ENCODE peak calls at places on chromosomes 4 and X, in six cellular contexts. One of them, this sample, is unnamed.

GRCh38 chr4:6568689-6569332 is 6.2 kb upstream of the MAN2B2 start:
- DNase-seq in upper lobe of right lung: no peak
- DNase-seq in GM23248: peak; percentile 70
- DNase-seq in HL-60: no peak
- DNase-seq in mammary epithelial cell: peak; percentile 74
- DNase-seq in PC-3: peak; percentile 76
- DNase-seq in this sample: no peak

GRCh38 chr4:48902266-48902665 is 4.3 kb downstream of the OCIAD2 start:
- DNase-seq in upper lobe of right lung: no peak
- DNase-seq in GM23248: peak; percentile 35
- DNase-seq in HL-60: no peak
- DNase-seq in mammary epithelial cell: peak; percentile 48
- DNase-seq in PC-3: peak; percentile 18
- DNase-seq in this sample: no peak

GRCh38 chrX:30144971-30145731 is 70.2 kb upstream of the MAGEB2 start:
- DNase-seq in upper lobe of right lung: no peak
- DNase-seq in GM23248: no peak
- DNase-seq in HL-60: no peak
- DNase-seq in mammary epithelial cell: no peak
- DNase-seq in PC-3: no peak
- DNase-seq in this sample: no peak

GRCh38 chrX:74325130-74326059 is 21.4 kb downstream of the ZCCHC13 start:
- DNase-seq in upper lobe of right lung: no peak
- DNase-seq in GM23248: no peak
- DNase-seq in HL-60: no peak
- DNase-seq in mammary epithelial cell: no peak
- DNase-seq in PC-3: no peak
- DNase-seq in this sample: no peak

GRCh38 chrX:153582896-153583295 is 16.0 kb downstream of the CCNQ start:
- DNase-seq in upper lobe of right lung: no peak
- DNase-seq in GM23248: no peak
- DNase-seq in HL-60: no peak
- DNase-seq in mammary epithelial cell: peak; percentile 23
- DNase-seq in PC-3: no peak
- DNase-seq in this sample: peak; percentile 47

GRCh38 chr4:26197018-26197779 is 123.6 kb upstream of the RBPJ start:
- DNase-seq in upper lobe of right lung: no peak
- DNase-seq in GM23248: peak; percentile 96
- DNase-seq in HL-60: no peak
- DNase-seq in mammary epithelial cell: peak; percentile 96
- DNase-seq in PC-3: peak; percentile 96
- DNase-seq in this sample: no peak

GRCh38 chr4:173577963-173578362 is 47.9 kb upstream of the HAND2 start:
- DNase-seq in upper lobe of right lung: no peak
- DNase-seq in GM23248: no peak
- DNase-seq in HL-60: no peak
- DNase-seq in mammary epithelial cell: no peak
- DNase-seq in PC-3: no peak
- DNase-seq in this sample: no peak

GRCh38 chrX:150499240-150499639 is 69.2 kb upstream of the MTM1 start:
- DNase-seq in upper lobe of right lung: no peak
- DNase-seq in GM23248: peak; percentile 23
- DNase-seq in HL-60: no peak
- DNase-seq in mammary epithelial cell: no peak
- DNase-seq in PC-3: no peak
- DNase-seq in this sample: no peak

GRCh38 chr4:140330311-140330900 is 43.0 kb upstream of the SCOC start:
- DNase-seq in upper lobe of right lung: no peak
- DNase-seq in GM23248: peak; percentile 60
- DNase-seq in HL-60: no peak
- DNase-seq in mammary epithelial cell: peak; percentile 17
- DNase-seq in PC-3: peak; percentile 61
- DNase-seq in this sample: no peak

GRCh38 chr4:175891863-175892262 is 79.8 kb upstream of the GPM6A start:
- DNase-seq in upper lobe of right lung: no peak
- DNase-seq in GM23248: peak; percentile 50
- DNase-seq in HL-60: no peak
- DNase-seq in mammary epithelial cell: peak; percentile 2
- DNase-seq in PC-3: peak; percentile 67
- DNase-seq in this sample: no peak

GRCh38 chr4:118760493-118760892 is 75.3 kb downstream of the METTL14 start:
- DNase-seq in upper lobe of right lung: no peak
- DNase-seq in GM23248: no peak
- DNase-seq in HL-60: no peak
- DNase-seq in mammary epithelial cell: no peak
- DNase-seq in PC-3: no peak
- DNase-seq in this sample: no peak

GRCh38 chr4:7942019-7942556 is 2.4 kb upstream of the AFAP1 start:
- DNase-seq in upper lobe of right lung: no peak
- DNase-seq in GM23248: no peak
- DNase-seq in HL-60: no peak
- DNase-seq in mammary epithelial cell: no peak
- DNase-seq in PC-3: no peak
- DNase-seq in this sample: no peak

GRCh38 chr4:96767815-96768480 is 928.1 kb downstream of the PDHA2 start:
- DNase-seq in upper lobe of right lung: no peak
- DNase-seq in GM23248: no peak
- DNase-seq in HL-60: no peak
- DNase-seq in mammary epithelial cell: no peak
- DNase-seq in PC-3: peak; percentile 47
- DNase-seq in this sample: no peak

GRCh38 chrX:128928636-128929035 is 594.7 kb downstream of the SMARCA1 start:
- DNase-seq in upper lobe of right lung: no peak
- DNase-seq in GM23248: no peak
- DNase-seq in HL-60: no peak
- DNase-seq in mammary epithelial cell: no peak
- DNase-seq in PC-3: no peak
- DNase-seq in this sample: no peak

GRCh38 chr4:151664289-151664688 is 96.5 kb downstream of the GATB start:
- DNase-seq in upper lobe of right lung: no peak
- DNase-seq in GM23248: no peak
- DNase-seq in HL-60: no peak
- DNase-seq in mammary epithelial cell: no peak
- DNase-seq in PC-3: no peak
- DNase-seq in this sample: no peak

GRCh38 chrX:23704673-23705206 is 37.4 kb downstream of the PRDX4 start:
- DNase-seq in upper lobe of right lung: no peak
- DNase-seq in GM23248: no peak
- DNase-seq in HL-60: no peak
- DNase-seq in mammary epithelial cell: no peak
- DNase-seq in PC-3: no peak
- DNase-seq in this sample: no peak

GRCh38 chr4:4859010-4859798 is at the start of gene MSX1:
- DNase-seq in upper lobe of right lung: peak; percentile 91
- DNase-seq in GM23248: peak; percentile 96
- DNase-seq in HL-60: peak; percentile 12
- DNase-seq in mammary epithelial cell: peak; percentile 82
- DNase-seq in PC-3: peak; percentile 75
- DNase-seq in this sample: peak; percentile 83

GRCh38 chrX:109440475-109440874 is 41.4 kb downstream of the GUCY2F start:
- DNase-seq in upper lobe of right lung: no peak
- DNase-seq in GM23248: no peak
- DNase-seq in HL-60: peak; percentile 28
- DNase-seq in mammary epithelial cell: no peak
- DNase-seq in PC-3: no peak
- DNase-seq in this sample: no peak

GRCh38 chrX:645024-645376 is 14.4 kb downstream of the SHOX start:
- DNase-seq in upper lobe of right lung: no peak
- DNase-seq in GM23248: no peak
- DNase-seq in HL-60: no peak
- DNase-seq in mammary epithelial cell: no peak
- DNase-seq in PC-3: no peak
- DNase-seq in this sample: no peak

GRCh38 chrX:11254417-11255109 is 38.6 kb upstream of the AMELX start:
- DNase-seq in upper lobe of right lung: no peak
- DNase-seq in GM23248: no peak
- DNase-seq in HL-60: no peak
- DNase-seq in mammary epithelial cell: no peak
- DNase-seq in PC-3: no peak
- DNase-seq in this sample: no peak

GRCh38 chrX:137999542-137999941 is 433.6 kb downstream of the ZIC3 start:
- DNase-seq in upper lobe of right lung: no peak
- DNase-seq in GM23248: no peak
- DNase-seq in HL-60: no peak
- DNase-seq in mammary epithelial cell: no peak
- DNase-seq in PC-3: no peak
- DNase-seq in this sample: no peak

GRCh38 chr4:114598191-114599121 is at the start of gene UGT8:
- DNase-seq in upper lobe of right lung: peak; percentile 85
- DNase-seq in GM23248: peak; percentile 44
- DNase-seq in HL-60: no peak
- DNase-seq in mammary epithelial cell: peak; percentile 32
- DNase-seq in PC-3: peak; percentile 34
- DNase-seq in this sample: peak; percentile 61

GRCh38 chr4:114599231-114600065 is 841 bp downstream of the UGT8 start:
- DNase-seq in upper lobe of right lung: peak; percentile 68
- DNase-seq in GM23248: peak; percentile 8
- DNase-seq in HL-60: no peak
- DNase-seq in mammary epithelial cell: peak; percentile 6
- DNase-seq in PC-3: no peak
- DNase-seq in this sample: peak; percentile 33

GRCh38 chr4:114600066-114600552 is 1.5 kb downstream of the UGT8 start:
- DNase-seq in upper lobe of right lung: no peak
- DNase-seq in GM23248: no peak
- DNase-seq in HL-60: no peak
- DNase-seq in mammary epithelial cell: no peak
- DNase-seq in PC-3: peak; percentile 9
- DNase-seq in this sample: no peak

GRCh38 chr4:114595207-114595606 is 3.4 kb upstream of the UGT8 start:
- DNase-seq in upper lobe of right lung: no peak
- DNase-seq in GM23248: no peak
- DNase-seq in HL-60: no peak
- DNase-seq in mammary epithelial cell: no peak
- DNase-seq in PC-3: no peak
- DNase-seq in this sample: no peak

DNA sequence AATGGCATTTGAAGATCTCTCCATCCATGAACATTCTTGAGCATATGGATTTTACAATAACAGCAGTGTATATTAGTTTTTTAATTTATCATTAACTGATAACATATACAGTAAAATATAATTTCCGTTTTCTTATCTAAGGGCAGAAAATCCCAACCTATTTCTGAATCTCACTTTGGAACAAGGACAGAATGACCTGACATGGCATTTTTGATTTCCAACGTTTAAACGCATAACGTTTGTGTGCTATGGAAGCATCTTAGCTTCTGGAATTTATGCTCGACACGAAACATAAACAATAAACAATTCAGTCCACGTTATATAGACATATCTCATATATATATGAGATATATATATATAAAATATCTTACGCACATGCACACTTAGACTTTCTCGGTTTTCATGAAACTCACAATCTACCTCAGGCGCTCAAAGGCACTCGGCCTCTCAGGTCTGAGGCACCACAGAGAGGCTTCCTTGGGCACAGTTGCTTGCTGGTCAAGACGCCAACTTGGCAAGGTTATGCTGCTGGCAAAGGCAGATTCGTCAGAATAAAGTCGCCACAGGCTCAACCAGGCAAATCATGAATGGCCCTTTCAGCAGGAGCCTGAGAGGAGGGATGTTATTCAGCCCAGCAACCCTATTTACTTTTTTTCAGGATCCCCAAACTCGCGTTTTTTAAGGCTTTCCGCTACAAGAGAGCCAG is 1.0 kb upstream of the UGT8 start:
- DNase-seq in upper lobe of right lung: no peak
- DNase-seq in GM23248: no peak
- DNase-seq in HL-60: no peak
- DNase-seq in mammary epithelial cell: no peak
- DNase-seq in PC-3: peak; percentile 3
- DNase-seq in this sample: no peak
- H3K27ac ChIP-seq in upper lobe of right lung: no peak overlapping the region
- H3K27ac ChIP-seq in GM23248: no peak overlapping the region
- H3K27ac ChIP-seq in HL-60: no peak overlapping the region
- H3K27ac ChIP-seq in mammary epithelial cell: no peak overlapping the region
- H3K27ac ChIP-seq in PC-3: no peak overlapping the region
- H3K27ac ChIP-seq in this sample: no peak overlapping the region

DNA sequence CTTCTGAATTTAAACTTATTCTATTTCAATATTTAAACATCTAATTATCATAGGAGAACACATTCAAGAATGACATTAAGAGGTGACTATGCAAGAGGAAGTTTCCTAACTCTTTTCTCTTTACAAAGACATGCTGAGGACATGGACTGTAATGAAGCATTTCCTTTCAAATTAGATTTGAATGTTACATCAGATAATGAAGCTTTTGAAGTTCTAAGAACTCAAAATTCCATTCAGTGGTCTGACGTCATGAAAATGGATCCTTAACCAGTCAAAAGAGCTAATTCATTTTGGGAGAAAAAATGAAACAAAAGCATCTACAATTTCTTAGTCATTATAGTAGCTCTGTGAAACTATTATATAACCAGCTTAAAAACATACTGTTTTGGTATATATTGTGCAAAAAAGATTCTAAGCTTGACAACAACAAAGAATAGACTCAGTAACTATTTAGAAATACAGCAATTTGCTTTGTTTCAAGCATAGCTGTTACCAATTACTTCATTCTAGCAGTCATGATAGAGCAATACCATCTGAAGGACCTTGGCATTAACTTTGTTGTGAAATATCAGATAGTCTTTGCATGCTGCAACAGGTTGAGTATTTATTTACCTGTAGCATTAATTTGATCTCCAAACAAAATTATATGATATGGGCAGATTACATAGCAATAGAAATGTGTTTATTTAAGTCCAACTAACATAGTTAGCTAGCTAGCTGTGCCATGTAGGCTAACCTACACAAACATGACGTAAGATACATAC is 13.7 kb upstream of the DTHD1 start:
- DNase-seq in upper lobe of right lung: no peak
- DNase-seq in GM23248: no peak
- DNase-seq in HL-60: no peak
- DNase-seq in mammary epithelial cell: no peak
- DNase-seq in PC-3: no peak
- DNase-seq in this sample: no peak
- H3K27ac ChIP-seq in upper lobe of right lung: no peak overlapping the region
- H3K27ac ChIP-seq in GM23248: no peak overlapping the region
- H3K27ac ChIP-seq in HL-60: peak overlapping the region; percentile 57
- H3K27ac ChIP-seq in mammary epithelial cell: no peak overlapping the region
- H3K27ac ChIP-seq in PC-3: no peak overlapping the region
- H3K27ac ChIP-seq in this sample: no peak overlapping the region

GRCh38 chrX:18856645-18856997 is 127.3 kb downstream of the PHKA2 start:
- DNase-seq in upper lobe of right lung: no peak
- DNase-seq in GM23248: no peak
- DNase-seq in HL-60: no peak
- DNase-seq in mammary epithelial cell: no peak
- DNase-seq in PC-3: no peak
- DNase-seq in this sample: no peak
- H3K27ac ChIP-seq in upper lobe of right lung: no peak overlapping the region
- H3K27ac ChIP-seq in GM23248: no peak overlapping the region
- H3K27ac ChIP-seq in HL-60: no peak overlapping the region
- H3K27ac ChIP-seq in mammary epithelial cell: no peak overlapping the region
- H3K27ac ChIP-seq in PC-3: no peak overlapping the region
- H3K27ac ChIP-seq in this sample: no peak overlapping the region

DNA sequence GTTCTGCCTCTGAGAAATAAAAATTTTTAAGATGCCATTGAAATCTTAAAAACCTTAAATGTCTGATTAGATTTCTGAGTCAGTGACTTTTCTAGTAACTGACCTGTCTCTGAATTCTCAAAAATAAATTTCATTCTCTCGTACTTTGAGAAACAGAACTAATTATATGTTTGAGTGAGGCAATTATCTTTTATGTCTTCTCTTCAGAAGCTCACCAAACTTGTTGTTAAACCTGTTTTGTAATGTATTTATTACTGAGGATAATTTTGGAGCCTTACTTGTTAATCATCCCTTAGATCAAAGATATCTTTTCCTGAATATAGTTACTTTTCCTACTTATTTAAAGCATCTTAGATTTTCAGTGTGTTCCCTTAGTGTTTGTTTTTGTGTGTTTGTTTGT is 64.5 kb upstream of the MMAA start:
- DNase-seq in upper lobe of right lung: no peak
- DNase-seq in GM23248: no peak
- DNase-seq in HL-60: no peak
- DNase-seq in mammary epithelial cell: no peak
- DNase-seq in PC-3: peak; percentile 10
- DNase-seq in this sample: no peak
- H3K27ac ChIP-seq in upper lobe of right lung: no peak overlapping the region
- H3K27ac ChIP-seq in GM23248: no peak overlapping the region
- H3K27ac ChIP-seq in HL-60: no peak overlapping the region
- H3K27ac ChIP-seq in mammary epithelial cell: no peak overlapping the region
- H3K27ac ChIP-seq in PC-3: no peak overlapping the region
- H3K27ac ChIP-seq in this sample: no peak overlapping the region